ENCODE peak calls at places on chromosomes 1 and 21, in eight cellular contexts. One of them, this sample, is unnamed.

GRCh38 chr1:183205196-183205781 is 19.2 kb downstream of the LAMC2 start:
- ATAC-seq in pancreas: no peak
- ATAC-seq in HepG2: no peak
- ATAC-seq in CD4-positive, alpha-beta T cell: no peak
- ATAC-seq in activated CD8-positive, alpha-beta T cell treated with anti-CD3 and anti-CD28 coated beads for 36 hours: no peak
- ATAC-seq in GM12878: no peak
- ATAC-seq in Panc1: no peak
- ATAC-seq in lower lobe of right lung: peak
- ATAC-seq in this sample: peak

GRCh38 chr21:29359718-29360117 is 61.0 kb downstream of the BACH1 start:
- ATAC-seq in pancreas: no peak
- ATAC-seq in HepG2: no peak
- ATAC-seq in CD4-positive, alpha-beta T cell: no peak
- ATAC-seq in activated CD8-positive, alpha-beta T cell treated with anti-CD3 and anti-CD28 coated beads for 36 hours: no peak
- ATAC-seq in GM12878: no peak
- ATAC-seq in Panc1: no peak
- ATAC-seq in lower lobe of right lung: no peak
- ATAC-seq in this sample: no peak

GRCh38 chr1:31725777-31726535 is 22.1 kb upstream of the COL16A1 start:
- ATAC-seq in pancreas: no peak
- ATAC-seq in HepG2: no peak
- ATAC-seq in CD4-positive, alpha-beta T cell: no peak
- ATAC-seq in activated CD8-positive, alpha-beta T cell treated with anti-CD3 and anti-CD28 coated beads for 36 hours: no peak
- ATAC-seq in GM12878: no peak
- ATAC-seq in Panc1: no peak
- ATAC-seq in lower lobe of right lung: no peak
- ATAC-seq in this sample: no peak

GRCh38 chr21:39559511-39559910 is 53.2 kb upstream of the B3GALT5 start:
- ATAC-seq in pancreas: no peak
- ATAC-seq in HepG2: no peak
- ATAC-seq in CD4-positive, alpha-beta T cell: no peak
- ATAC-seq in activated CD8-positive, alpha-beta T cell treated with anti-CD3 and anti-CD28 coated beads for 36 hours: no peak
- ATAC-seq in GM12878: no peak
- ATAC-seq in Panc1: no peak
- ATAC-seq in lower lobe of right lung: no peak
- ATAC-seq in this sample: no peak

GRCh38 chr21:34362136-34362444 is 1.7 kb upstream of the KCNE2 start:
- ATAC-seq in pancreas: peak
- ATAC-seq in HepG2: no peak
- ATAC-seq in CD4-positive, alpha-beta T cell: no peak
- ATAC-seq in activated CD8-positive, alpha-beta T cell treated with anti-CD3 and anti-CD28 coated beads for 36 hours: peak
- ATAC-seq in GM12878: peak
- ATAC-seq in Panc1: no peak
- ATAC-seq in lower lobe of right lung: no peak
- ATAC-seq in this sample: peak

GRCh38 chr1:118984990-118985608 is 3.0 kb downstream of the TBX15 start:
- ATAC-seq in pancreas: no peak
- ATAC-seq in HepG2: no peak
- ATAC-seq in CD4-positive, alpha-beta T cell: no peak
- ATAC-seq in activated CD8-positive, alpha-beta T cell treated with anti-CD3 and anti-CD28 coated beads for 36 hours: no peak
- ATAC-seq in GM12878: no peak
- ATAC-seq in Panc1: no peak
- ATAC-seq in lower lobe of right lung: no peak
- ATAC-seq in this sample: no peak

GRCh38 chr1:116386042-116386441 is 13.0 kb downstream of the ATP1A1 start:
- ATAC-seq in pancreas: no peak
- ATAC-seq in HepG2: no peak
- ATAC-seq in CD4-positive, alpha-beta T cell: no peak
- ATAC-seq in activated CD8-positive, alpha-beta T cell treated with anti-CD3 and anti-CD28 coated beads for 36 hours: no peak
- ATAC-seq in GM12878: no peak
- ATAC-seq in Panc1: no peak
- ATAC-seq in lower lobe of right lung: peak
- ATAC-seq in this sample: no peak

GRCh38 chr1:65208577-65208976 is 60.6 kb downstream of the AK4 start:
- ATAC-seq in pancreas: no peak
- ATAC-seq in HepG2: peak
- ATAC-seq in CD4-positive, alpha-beta T cell: no peak
- ATAC-seq in activated CD8-positive, alpha-beta T cell treated with anti-CD3 and anti-CD28 coated beads for 36 hours: no peak
- ATAC-seq in GM12878: no peak
- ATAC-seq in Panc1: no peak
- ATAC-seq in lower lobe of right lung: no peak
- ATAC-seq in this sample: no peak

GRCh38 chr21:33763573-33763881 is 121.2 kb downstream of the ITSN1 start:
- ATAC-seq in pancreas: no peak
- ATAC-seq in HepG2: no peak
- ATAC-seq in CD4-positive, alpha-beta T cell: no peak
- ATAC-seq in activated CD8-positive, alpha-beta T cell treated with anti-CD3 and anti-CD28 coated beads for 36 hours: no peak
- ATAC-seq in GM12878: no peak
- ATAC-seq in Panc1: no peak
- ATAC-seq in lower lobe of right lung: no peak
- ATAC-seq in this sample: no peak

GRCh38 chr1:164576311-164577271 is 17.6 kb downstream of the PBX1 start:
- ATAC-seq in pancreas: no peak
- ATAC-seq in HepG2: no peak
- ATAC-seq in CD4-positive, alpha-beta T cell: no peak
- ATAC-seq in activated CD8-positive, alpha-beta T cell treated with anti-CD3 and anti-CD28 coated beads for 36 hours: no peak
- ATAC-seq in GM12878: no peak
- ATAC-seq in Panc1: no peak
- ATAC-seq in lower lobe of right lung: peak
- ATAC-seq in this sample: peak

GRCh38 chr1:6221210-6221784 is 14.5 kb downstream of the ICMT start:
- ATAC-seq in pancreas: no peak
- ATAC-seq in HepG2: no peak
- ATAC-seq in CD4-positive, alpha-beta T cell: no peak
- ATAC-seq in activated CD8-positive, alpha-beta T cell treated with anti-CD3 and anti-CD28 coated beads for 36 hours: no peak
- ATAC-seq in GM12878: no peak
- ATAC-seq in Panc1: no peak
- ATAC-seq in lower lobe of right lung: no peak
- ATAC-seq in this sample: no peak

GRCh38 chr1:21564521-21565095 is 55.4 kb downstream of the ALPL start:
- ATAC-seq in pancreas: no peak
- ATAC-seq in HepG2: no peak
- ATAC-seq in CD4-positive, alpha-beta T cell: no peak
- ATAC-seq in activated CD8-positive, alpha-beta T cell treated with anti-CD3 and anti-CD28 coated beads for 36 hours: no peak
- ATAC-seq in GM12878: no peak
- ATAC-seq in Panc1: peak
- ATAC-seq in lower lobe of right lung: no peak
- ATAC-seq in this sample: no peak

GRCh38 chr1:153293480-153293775 is 19.3 kb downstream of the PGLYRP3 start:
- ATAC-seq in pancreas: no peak
- ATAC-seq in HepG2: no peak
- ATAC-seq in CD4-positive, alpha-beta T cell: no peak
- ATAC-seq in activated CD8-positive, alpha-beta T cell treated with anti-CD3 and anti-CD28 coated beads for 36 hours: no peak
- ATAC-seq in GM12878: no peak
- ATAC-seq in Panc1: no peak
- ATAC-seq in lower lobe of right lung: no peak
- ATAC-seq in this sample: no peak

GRCh38 chr1:153292740-153293479 is 19.8 kb downstream of the PGLYRP3 start:
- ATAC-seq in pancreas: no peak
- ATAC-seq in HepG2: no peak
- ATAC-seq in CD4-positive, alpha-beta T cell: no peak
- ATAC-seq in activated CD8-positive, alpha-beta T cell treated with anti-CD3 and anti-CD28 coated beads for 36 hours: no peak
- ATAC-seq in GM12878: no peak
- ATAC-seq in Panc1: no peak
- ATAC-seq in lower lobe of right lung: no peak
- ATAC-seq in this sample: no peak

GRCh38 chr1:153292185-153292584 is 20.6 kb downstream of the PGLYRP3 start:
- ATAC-seq in pancreas: no peak
- ATAC-seq in HepG2: no peak
- ATAC-seq in CD4-positive, alpha-beta T cell: no peak
- ATAC-seq in activated CD8-positive, alpha-beta T cell treated with anti-CD3 and anti-CD28 coated beads for 36 hours: no peak
- ATAC-seq in GM12878: no peak
- ATAC-seq in Panc1: no peak
- ATAC-seq in lower lobe of right lung: no peak
- ATAC-seq in this sample: no peak

GRCh38 chr1:153291514-153291913 is 21.2 kb downstream of the PGLYRP3 start:
- ATAC-seq in pancreas: no peak
- ATAC-seq in HepG2: no peak
- ATAC-seq in CD4-positive, alpha-beta T cell: no peak
- ATAC-seq in activated CD8-positive, alpha-beta T cell treated with anti-CD3 and anti-CD28 coated beads for 36 hours: peak
- ATAC-seq in GM12878: peak
- ATAC-seq in Panc1: no peak
- ATAC-seq in lower lobe of right lung: no peak
- ATAC-seq in this sample: no peak

DNA sequence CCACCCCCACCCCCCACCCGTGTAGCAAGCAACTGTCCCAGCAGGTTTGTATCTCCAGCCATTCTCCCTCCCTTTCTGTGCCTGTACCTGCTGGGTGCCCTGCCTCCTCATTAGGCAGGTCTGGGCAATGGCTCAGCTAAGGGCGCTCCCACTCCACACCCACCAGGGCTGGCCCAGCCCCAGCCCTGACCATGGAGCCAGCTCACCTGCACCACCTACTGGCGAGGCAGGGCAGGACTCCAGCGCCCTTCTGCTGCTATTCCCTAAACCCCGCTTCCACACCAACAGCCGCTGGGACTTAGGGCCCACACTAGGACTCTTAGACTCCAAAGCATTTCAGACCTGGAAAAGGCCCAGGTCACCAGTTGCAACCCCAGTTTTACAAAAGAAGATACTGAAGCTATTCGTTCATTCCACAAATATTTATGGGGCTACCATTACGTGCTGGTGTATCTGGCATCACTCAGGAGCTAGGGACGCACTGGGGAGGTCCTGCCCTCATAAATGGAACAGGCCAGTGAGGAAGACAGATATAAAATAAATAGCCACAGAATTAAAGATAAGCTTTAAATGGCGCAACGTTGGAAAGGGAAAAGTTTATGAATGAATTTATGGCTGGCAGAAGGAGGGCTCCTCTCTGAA is 24.0 kb downstream of the PGLYRP3 start:
- ATAC-seq in pancreas: no peak
- ATAC-seq in HepG2: peak
- ATAC-seq in CD4-positive, alpha-beta T cell: no peak
- ATAC-seq in activated CD8-positive, alpha-beta T cell treated with anti-CD3 and anti-CD28 coated beads for 36 hours: peak
- ATAC-seq in GM12878: peak
- ATAC-seq in Panc1: peak
- ATAC-seq in lower lobe of right lung: peak
- ATAC-seq in this sample: no peak
- TF ChIP-seq CTCF in pancreas: no peak
- TF ChIP-seq CTCF in HepG2: peak
- TF ChIP-seq CTCF in CD4-positive, alpha-beta T cell: peak
- TF ChIP-seq CTCF in activated CD8-positive, alpha-beta T cell treated with anti-CD3 and anti-CD28 coated beads for 36 hours: peak
- TF ChIP-seq CTCF in GM12878: peak
- TF ChIP-seq CTCF in Panc1: peak
- TF ChIP-seq CTCF in lower lobe of right lung: peak
- TF ChIP-seq CTCF in this sample: no peak

GRCh38 chr21:43343095-43343991 is 83.6 kb downstream of the SIK1 start:
- ATAC-seq in pancreas: peak
- ATAC-seq in HepG2: peak
- ATAC-seq in CD4-positive, alpha-beta T cell: no peak
- ATAC-seq in activated CD8-positive, alpha-beta T cell treated with anti-CD3 and anti-CD28 coated beads for 36 hours: no peak
- ATAC-seq in GM12878: peak
- ATAC-seq in Panc1: peak
- ATAC-seq in lower lobe of right lung: peak
- ATAC-seq in this sample: no peak
- TF ChIP-seq CTCF in pancreas: no peak
- TF ChIP-seq CTCF in HepG2: peak
- TF ChIP-seq CTCF in CD4-positive, alpha-beta T cell: no peak
- TF ChIP-seq CTCF in activated CD8-positive, alpha-beta T cell treated with anti-CD3 and anti-CD28 coated beads for 36 hours: no peak
- TF ChIP-seq CTCF in GM12878: no peak
- TF ChIP-seq CTCF in Panc1: no peak
- TF ChIP-seq CTCF in lower lobe of right lung: no peak
- TF ChIP-seq CTCF in this sample: no peak

DNA sequence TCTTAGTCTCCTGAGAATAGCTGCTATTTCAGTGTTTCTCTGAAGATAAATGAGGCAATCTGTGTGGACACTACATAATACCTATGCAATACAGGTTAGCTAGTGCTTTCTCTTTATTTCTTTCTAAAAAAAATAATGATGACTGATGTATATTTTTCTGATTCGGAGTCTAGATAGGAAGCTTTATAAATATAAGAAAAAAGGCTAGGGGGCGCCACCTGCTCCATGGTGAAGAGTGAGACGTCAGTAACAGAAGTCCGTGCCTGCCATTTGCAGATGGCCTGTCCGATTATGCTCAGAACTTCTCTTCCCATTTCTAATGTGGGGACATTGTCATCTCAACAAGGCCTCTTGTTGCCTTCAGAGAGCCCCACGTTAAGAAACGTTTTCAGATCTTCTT is 26.4 kb downstream of the QSOX1 start:
- ATAC-seq in pancreas: no peak
- ATAC-seq in HepG2: no peak
- ATAC-seq in CD4-positive, alpha-beta T cell: no peak
- ATAC-seq in activated CD8-positive, alpha-beta T cell treated with anti-CD3 and anti-CD28 coated beads for 36 hours: no peak
- ATAC-seq in GM12878: no peak
- ATAC-seq in Panc1: no peak
- ATAC-seq in lower lobe of right lung: no peak
- ATAC-seq in this sample: no peak
- TF ChIP-seq CTCF in pancreas: no peak
- TF ChIP-seq CTCF in HepG2: peak
- TF ChIP-seq CTCF in CD4-positive, alpha-beta T cell: peak
- TF ChIP-seq CTCF in activated CD8-positive, alpha-beta T cell treated with anti-CD3 and anti-CD28 coated beads for 36 hours: peak
- TF ChIP-seq CTCF in GM12878: no peak
- TF ChIP-seq CTCF in Panc1: peak
- TF ChIP-seq CTCF in lower lobe of right lung: peak
- TF ChIP-seq CTCF in this sample: no peak

GRCh38 chr1:226548281-226549093 is at the start of gene STUM:
- ATAC-seq in pancreas: peak
- ATAC-seq in HepG2: peak
- ATAC-seq in CD4-positive, alpha-beta T cell: peak
- ATAC-seq in activated CD8-positive, alpha-beta T cell treated with anti-CD3 and anti-CD28 coated beads for 36 hours: peak
- ATAC-seq in GM12878: peak
- ATAC-seq in Panc1: peak
- ATAC-seq in lower lobe of right lung: peak
- ATAC-seq in this sample: peak

GRCh38 chr1:226545806-226546596 is 2.6 kb upstream of the STUM start:
- ATAC-seq in pancreas: no peak
- ATAC-seq in HepG2: no peak
- ATAC-seq in CD4-positive, alpha-beta T cell: no peak
- ATAC-seq in activated CD8-positive, alpha-beta T cell treated with anti-CD3 and anti-CD28 coated beads for 36 hours: no peak
- ATAC-seq in GM12878: no peak
- ATAC-seq in Panc1: no peak
- ATAC-seq in lower lobe of right lung: no peak
- ATAC-seq in this sample: no peak

GRCh38 chr1:226546926-226547325 is 1.6 kb upstream of the STUM start:
- ATAC-seq in pancreas: no peak
- ATAC-seq in HepG2: no peak
- ATAC-seq in CD4-positive, alpha-beta T cell: no peak
- ATAC-seq in activated CD8-positive, alpha-beta T cell treated with anti-CD3 and anti-CD28 coated beads for 36 hours: no peak
- ATAC-seq in GM12878: no peak
- ATAC-seq in Panc1: no peak
- ATAC-seq in lower lobe of right lung: no peak
- ATAC-seq in this sample: no peak

GRCh38 chr1:226549094-226549936 is 751 bp downstream of the STUM start:
- ATAC-seq in pancreas: peak
- ATAC-seq in HepG2: peak
- ATAC-seq in CD4-positive, alpha-beta T cell: peak
- ATAC-seq in activated CD8-positive, alpha-beta T cell treated with anti-CD3 and anti-CD28 coated beads for 36 hours: peak
- ATAC-seq in GM12878: peak
- ATAC-seq in Panc1: peak
- ATAC-seq in lower lobe of right lung: peak
- ATAC-seq in this sample: peak

DNA sequence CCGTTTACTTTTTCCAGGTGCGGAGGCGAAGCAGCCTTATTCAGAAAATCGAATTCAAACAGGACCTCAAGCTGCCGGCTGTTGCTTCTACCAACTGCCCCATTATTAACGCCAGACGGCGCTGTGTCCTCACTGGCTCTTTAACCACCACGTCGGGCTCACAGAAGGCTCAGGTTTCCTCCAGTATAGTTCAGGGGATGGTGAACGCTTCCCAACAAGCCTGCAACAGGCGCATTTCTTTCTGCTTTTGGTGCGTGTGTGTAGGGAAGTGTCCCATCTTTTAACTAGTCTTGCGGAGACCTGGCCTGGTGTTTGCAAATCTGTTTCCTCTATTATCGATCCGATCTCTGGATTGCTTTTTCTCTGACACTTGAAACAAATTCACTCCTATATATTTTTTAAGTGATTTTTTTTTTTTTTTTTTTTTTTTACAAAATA is 791 bp upstream of the STUM start:
- ATAC-seq in pancreas: peak
- ATAC-seq in HepG2: peak
- ATAC-seq in CD4-positive, alpha-beta T cell: peak
- ATAC-seq in activated CD8-positive, alpha-beta T cell treated with anti-CD3 and anti-CD28 coated beads for 36 hours: peak
- ATAC-seq in GM12878: peak
- ATAC-seq in Panc1: peak
- ATAC-seq in lower lobe of right lung: peak
- ATAC-seq in this sample: peak
- TF ChIP-seq CTCF in pancreas: peak
- TF ChIP-seq CTCF in HepG2: peak
- TF ChIP-seq CTCF in CD4-positive, alpha-beta T cell: peak
- TF ChIP-seq CTCF in activated CD8-positive, alpha-beta T cell treated with anti-CD3 and anti-CD28 coated beads for 36 hours: peak
- TF ChIP-seq CTCF in GM12878: peak
- TF ChIP-seq CTCF in Panc1: peak
- TF ChIP-seq CTCF in lower lobe of right lung: peak
- TF ChIP-seq CTCF in this sample: peak